ENCODE peak calls at places on chromosomes 11 and 22, in six cellular contexts. Z is fibroblast of the aortic adventitia, J is cardiac muscle cell, S is type B pancreatic cell, K is transverse colon, X is GM23338. V is an unnamed sample.

GRCh38 chr11:68962527-68963250 is 18.1 kb downstream of the MRGPRD start:
- DNase-seq in Z (no peak), J (no peak), S (no peak), K (peak), X (no peak), V (no peak)

GRCh38 chr22:38952382-38952993 is 4.9 kb upstream of the APOBEC3A start:
- DNase-seq in Z (no peak), J (no peak), S (no peak), K (no peak), X (no peak), V (no peak)

GRCh38 chr22:42695294-42695693 is 25.4 kb downstream of the A4GALT start:
- DNase-seq in Z (peak), J (no peak), S (no peak), K (no peak), X (no peak), V (no peak)

GRCh38 chr11:910044-910588 is 494 bp downstream of the CHID1 start:
- DNase-seq in Z (no peak), J (peak), S (no peak), K (no peak), X (no peak), V (no peak)

GRCh38 chr11:9448576-9449352 is 12.0 kb upstream of the ZNF143 start:
- DNase-seq in Z (no peak), J (no peak), S (no peak), K (no peak), X (no peak), V (no peak)

GRCh38 chr11:16987205-16987568 is 27.0 kb downstream of the PLEKHA7 start:
- DNase-seq in Z (no peak), J (peak), S (no peak), K (peak), X (peak), V (no peak)

GRCh38 chr11:14446701-14447169 is 52.9 kb downstream of the COPB1 start:
- DNase-seq in Z (peak), J (no peak), S (no peak), K (no peak), X (no peak), V (peak)

GRCh38 chr11:118714816-118715215 is 35.4 kb upstream of the TREH start:
- DNase-seq in Z (no peak), J (no peak), S (no peak), K (no peak), X (no peak), V (no peak)

GRCh38 chr11:46983598-46983997 is 47.0 kb downstream of the CSTPP1 start:
- DNase-seq in Z (no peak), J (no peak), S (no peak), K (peak), X (peak), V (no peak)

GRCh38 chr22:46622081-46622521 is 1.9 kb downstream of the GRAMD4 start:
- DNase-seq in Z (no peak), J (no peak), S (no peak), K (no peak), X (no peak), V (no peak)

GRCh38 chr11:123543796-123544195 is 110.6 kb downstream of the SCN3B start:
- DNase-seq in Z (peak), J (no peak), S (no peak), K (no peak), X (no peak), V (peak)

GRCh38 chr11:27926981-27927481 is 180.9 kb downstream of the KIF18A start:
- DNase-seq in Z (peak), J (no peak), S (no peak), K (no peak), X (no peak), V (peak)

GRCh38 chr22:38984224-38984623 is 2.1 kb downstream of the APOBEC3B start:
- DNase-seq in Z (no peak), J (no peak), S (no peak), K (no peak), X (no peak), V (no peak)

GRCh38 chr22:19663821-19664325 is 50.4 kb upstream of the SEPTIN5 start:
- DNase-seq in Z (peak), J (no peak), S (peak), K (no peak), X (peak), V (no peak)

GRCh38 chr11:61489833-61490585 is 18.5 kb upstream of the LRRC10B start:
- DNase-seq in Z (peak), J (peak), S (no peak), K (no peak), X (peak), V (no peak)

GRCh38 chr11:2303627-2304155 is 1.9 kb downstream of the TSPAN32 start:
- DNase-seq in Z (no peak), J (peak), S (no peak), K (no peak), X (no peak), V (no peak)

GRCh38 chr11:118003456-118003855 is 17.3 kb downstream of the IL10RA start:
- DNase-seq in Z (no peak), J (no peak), S (no peak), K (peak), X (no peak), V (no peak)

GRCh38 chr22:21845558-21846452 is 21.6 kb downstream of the MAPK1 start:
- DNase-seq in Z (no peak), J (no peak), S (no peak), K (no peak), X (no peak), V (no peak)

GRCh38 chr22:27416553-27417427 is 384.8 kb downstream of the MN1 start:
- DNase-seq in Z (peak), J (peak), S (no peak), K (no peak), X (peak), V (peak)

GRCh38 chr11:2940166-2940929 is 11.1 kb upstream of the PHLDA2 start:
- DNase-seq in Z (peak), J (no peak), S (no peak), K (peak), X (peak), V (no peak)

GRCh38 chr22:37569921-37570660 is 9.8 kb downstream of the LGALS2 start:
- DNase-seq in Z (no peak), J (no peak), S (no peak), K (peak), X (peak), V (no peak)

DNA sequence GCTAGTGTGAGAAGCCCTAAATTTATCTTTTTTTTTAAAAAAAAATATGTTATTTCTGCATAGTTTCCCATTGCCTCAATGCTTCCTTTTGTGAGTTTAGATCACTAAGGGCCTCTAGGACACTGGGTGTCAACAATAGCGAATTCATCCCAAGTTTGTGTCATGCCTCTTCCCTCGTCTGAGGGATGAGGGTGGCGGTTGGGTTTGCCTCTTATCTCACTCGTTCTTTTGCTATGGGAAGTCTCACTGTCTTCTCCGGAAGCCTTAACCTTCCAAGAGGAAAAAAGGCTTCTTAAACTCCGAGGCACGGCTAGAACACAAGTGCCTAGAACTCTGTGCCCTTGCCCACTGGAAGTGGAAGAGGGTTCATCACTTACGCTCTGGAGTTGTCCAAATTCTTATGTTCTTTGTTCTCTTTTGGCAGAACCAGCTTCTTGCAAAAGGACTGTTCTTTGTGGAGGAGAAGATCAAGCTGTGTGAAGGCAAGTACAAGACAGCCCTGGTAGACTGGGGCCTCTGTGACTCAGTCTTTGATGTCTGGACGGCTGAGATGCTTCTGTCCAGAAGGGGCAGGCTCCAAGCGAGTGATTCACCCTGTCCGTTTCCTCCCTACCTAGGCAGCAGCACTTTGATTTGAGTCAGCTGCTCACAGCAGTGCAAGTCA is 78.5 kb downstream of the TRAF6 start:
- DNase-seq in Z (peak), J (no peak), S (no peak), K (peak), X (no peak), V (peak)
- TF ChIP-seq CTCF in Z (peak), J (peak), S (no peak), K (no peak), X (no peak), V (peak)

GRCh38 chr11:84626256-84626655 is 1000.9 kb downstream of the DLG2 start:
- DNase-seq in Z (peak), J (no peak), S (no peak), K (no peak), X (no peak), V (no peak)
- TF ChIP-seq CTCF in Z (no peak), J (no peak), S (no peak), K (no peak), X (no peak), V (no peak)

DNA sequence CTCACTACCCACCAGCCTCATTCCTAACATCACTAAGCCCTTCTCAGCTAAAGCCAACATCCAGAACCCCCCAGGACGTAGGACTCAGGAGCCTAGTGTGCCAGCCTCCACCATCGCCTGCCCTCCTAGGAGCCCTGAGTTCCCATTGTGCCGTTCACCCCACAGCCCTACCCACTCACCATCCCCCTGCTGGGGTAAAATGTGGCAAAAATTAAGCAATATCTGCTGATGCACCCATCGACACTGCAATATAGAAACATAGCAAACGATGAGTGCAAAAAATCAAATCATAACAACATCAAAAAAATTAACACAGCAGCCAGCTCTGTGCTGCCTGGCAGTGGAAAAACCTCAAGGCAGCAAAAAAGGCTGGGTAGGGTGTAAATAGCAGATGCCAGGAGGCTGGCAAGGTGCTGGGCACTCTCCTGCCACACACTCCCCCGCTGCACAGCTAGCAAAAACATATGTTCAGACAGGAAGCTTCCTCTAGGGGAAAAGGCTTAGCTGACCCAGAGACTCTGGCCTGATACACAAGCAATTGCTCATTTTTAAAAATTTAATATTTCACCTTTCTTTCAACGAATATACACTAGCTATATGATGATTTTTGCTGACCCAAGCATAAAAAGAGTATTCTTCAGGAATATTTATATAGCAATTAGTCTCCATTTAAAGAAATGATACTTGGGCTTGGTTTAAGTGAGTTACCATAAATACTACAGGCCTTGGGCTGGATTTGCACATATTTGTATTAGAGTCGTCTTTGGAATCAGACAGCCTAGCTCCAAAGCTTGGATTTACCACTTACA is 33.8 kb downstream of the PRDM10 start:
- DNase-seq in Z (no peak), J (no peak), S (no peak), K (no peak), X (no peak), V (no peak)
- TF ChIP-seq CTCF in Z (no peak), J (no peak), S (no peak), K (no peak), X (no peak), V (no peak)

GRCh38 chr22:17429516-17429915 is 60.3 kb downstream of the CECR2 start:
- DNase-seq in Z (no peak), J (no peak), S (no peak), K (no peak), X (no peak), V (no peak)
- TF ChIP-seq CTCF in Z (no peak), J (no peak), S (no peak), K (no peak), X (no peak), V (no peak)

GRCh38 chr11:72742522-72743320 is 9.5 kb downstream of the ARAP1 start:
- DNase-seq in Z (no peak), J (no peak), S (no peak), K (no peak), X (no peak), V (no peak)

GRCh38 chr11:72740060-72740424 is 12.2 kb downstream of the ARAP1 start:
- DNase-seq in Z (no peak), J (no peak), S (no peak), K (no peak), X (no peak), V (no peak)

GRCh38 chr11:72740562-72741428 is 11.4 kb downstream of the ARAP1 start:
- DNase-seq in Z (no peak), J (no peak), S (no peak), K (peak), X (peak), V (no peak)

GRCh38 chr11:72741849-72742521 is 10.2 kb downstream of the ARAP1 start:
- DNase-seq in Z (peak), J (no peak), S (no peak), K (no peak), X (no peak), V (no peak)

GRCh38 chr11:72741429-72741833 is 10.8 kb downstream of the ARAP1 start:
- DNase-seq in Z (no peak), J (no peak), S (no peak), K (peak), X (peak), V (no peak)
- TF ChIP-seq CTCF in Z (no peak), J (no peak), S (no peak), K (no peak), X (no peak), V (no peak)

GRCh38 chr11:82174610-82175009 is 559.1 kb downstream of the FAM181B start:
- DNase-seq in Z (no peak), J (no peak), S (no peak), K (no peak), X (peak), V (no peak)
- TF ChIP-seq CTCF in Z (peak), J (no peak), S (peak), K (no peak), X (peak), V (no peak)

GRCh38 chr11:76810151-76810853 is 27.1 kb downstream of the TSKU start:
- DNase-seq in Z (peak), J (no peak), S (peak), K (peak), X (no peak), V (no peak)
- TF ChIP-seq CTCF in Z (peak), J (peak), S (peak), K (peak), X (peak), V (peak)

GRCh38 chr11:126929186-126930085 is 71.1 kb downstream of the KIRREL3 start:
- DNase-seq in Z (peak), J (no peak), S (no peak), K (no peak), X (no peak), V (peak)

GRCh38 chr11:126926376-126926791 is 74.2 kb downstream of the KIRREL3 start:
- DNase-seq in Z (no peak), J (no peak), S (no peak), K (no peak), X (no peak), V (no peak)

GRCh38 chr11:126925321-126926093 is 75.1 kb downstream of the KIRREL3 start:
- DNase-seq in Z (no peak), J (no peak), S (no peak), K (no peak), X (no peak), V (no peak)

GRCh38 chr11:126930100-126930841 is 70.3 kb downstream of the KIRREL3 start:
- DNase-seq in Z (no peak), J (no peak), S (no peak), K (no peak), X (no peak), V (no peak)

DNA sequence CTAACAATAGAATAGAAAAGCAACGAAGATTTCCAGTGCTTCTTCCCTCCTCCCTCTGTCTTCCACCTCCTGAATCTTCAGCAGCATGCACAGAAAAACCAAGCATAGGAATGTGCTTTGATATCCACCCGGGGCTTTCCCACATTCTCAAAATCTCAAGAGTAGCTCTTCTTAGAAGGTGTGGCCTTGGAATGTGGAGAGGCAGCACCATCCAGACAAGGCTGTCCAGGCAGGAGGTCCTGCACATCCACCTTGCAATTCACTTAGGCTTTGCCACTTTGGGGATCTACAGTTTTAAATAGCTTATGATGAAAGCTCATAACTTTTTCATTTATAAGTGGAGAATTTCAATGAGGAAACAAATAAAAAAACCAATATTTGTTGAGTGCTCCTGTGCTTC is 72.9 kb downstream of the KIRREL3 start:
- DNase-seq in Z (no peak), J (no peak), S (no peak), K (no peak), X (no peak), V (no peak)
- TF ChIP-seq CTCF in Z (no peak), J (no peak), S (no peak), K (no peak), X (no peak), V (no peak)

GRCh38 chr22:30572840-30573593 is 1.4 kb downstream of the GAL3ST1 start:
- DNase-seq in Z (no peak), J (no peak), S (no peak), K (peak), X (no peak), V (no peak)

GRCh38 chr22:30574095-30574981 is at the start of gene GAL3ST1:
- DNase-seq in Z (no peak), J (peak), S (no peak), K (peak), X (peak), V (no peak)

GRCh38 chr22:30575859-30576258 is 1.4 kb upstream of the GAL3ST1 start:
- DNase-seq in Z (no peak), J (no peak), S (no peak), K (peak), X (no peak), V (no peak)

GRCh38 chr22:30573594-30574094 is 821 bp downstream of the GAL3ST1 start:
- DNase-seq in Z (no peak), J (no peak), S (no peak), K (peak), X (peak), V (no peak)

GRCh38 chr22:30575011-30575671 is 676 bp upstream of the GAL3ST1 start:
- DNase-seq in Z (peak), J (no peak), S (no peak), K (no peak), X (peak), V (no peak)
- TF ChIP-seq CTCF in Z (no peak), J (no peak), S (peak), K (peak), X (peak), V (peak)

GRCh38 chr11:57641011-57641410 is 8.7 kb downstream of the YPEL4 start:
- DNase-seq in Z (peak), J (peak), S (no peak), K (no peak), X (peak), V (no peak)
- TF ChIP-seq CTCF in Z (peak), J (peak), S (peak), K (no peak), X (no peak), V (peak)